ENCODE peak calls at places on chromosomes 4 and X, in four cellular contexts. I, T, R and H are unnamed samples.

GRCh38 chr4:81116571-81116970 is 86.1 kb downstream of the BMP3 start:
- DNase-seq in I (no peak), T (no peak), R (no peak), H (no peak)

GRCh38 chr4:156775803-156776202 is 195.8 kb downstream of the PDGFC start:
- DNase-seq in I (no peak), T (no peak), R (no peak), H (no peak)

GRCh38 chrX:45070116-45071007 is 130.3 kb downstream of the DIPK2B start:
- DNase-seq in I (peak), T (no peak), R (no peak), H (no peak)

GRCh38 chrX:34426334-34426733 is 230.8 kb downstream of the TMEM47 start:
- DNase-seq in I (peak), T (no peak), R (no peak), H (no peak)

GRCh38 chrX:40531056-40531826 is 49.5 kb upstream of the ATP6AP2 start:
- DNase-seq in I (no peak), T (no peak), R (no peak), H (no peak)

GRCh38 chr4:113325876-113326615 is 276.6 kb downstream of the ANK2 start:
- DNase-seq in I (no peak), T (no peak), R (no peak), H (no peak)

GRCh38 chrX:46918434-46918833 is 6.2 kb downstream of the JADE3 start:
- DNase-seq in I (no peak), T (no peak), R (no peak), H (no peak)

GRCh38 chrX:109856974-109857373 is 123.9 kb upstream of the ACSL4 start:
- DNase-seq in I (no peak), T (no peak), R (no peak), H (no peak)

GRCh38 chr4:83358410-83358809 is 23.8 kb upstream of the HPSE start:
- DNase-seq in I (peak), T (no peak), R (no peak), H (peak)

GRCh38 chr4:10529891-10530786 is 72.9 kb upstream of the ZNF518B start:
- DNase-seq in I (peak), T (no peak), R (no peak), H (no peak)

GRCh38 chr4:8392591-8393190 is 47.8 kb downstream of the ACOX3 start:
- DNase-seq in I (no peak), T (no peak), R (no peak), H (peak)

GRCh38 chr4:8169763-8170162 is 11.2 kb upstream of the ABLIM2 start:
- DNase-seq in I (no peak), T (no peak), R (no peak), H (no peak)

GRCh38 chrX:120753413-120754251 is 122.0 kb downstream of the CT47B1 start:
- DNase-seq in I (no peak), T (no peak), R (no peak), H (no peak)

GRCh38 chr4:13483142-13484044 is 747 bp downstream of the RAB28 start:
- DNase-seq in I (peak), T (peak), R (peak), H (peak)

GRCh38 chr4:80154547-80154933 is 42.8 kb upstream of the PRDM8 start:
- DNase-seq in I (no peak), T (no peak), R (no peak), H (peak)

GRCh38 chr4:97836662-97837061 is 306.6 kb downstream of the STPG2 start:
- DNase-seq in I (no peak), T (no peak), R (no peak), H (no peak)

GRCh38 chr4:65665951-65666523 is 4.3 kb downstream of the EPHA5 start:
- DNase-seq in I (no peak), T (no peak), R (no peak), H (no peak)

GRCh38 chr4:113563691-113564378 is 197.7 kb downstream of the CAMK2D start:
- DNase-seq in I (no peak), T (no peak), R (no peak), H (no peak)

GRCh38 chr4:72109959-72110497 is 78.2 kb downstream of the NPFFR2 start:
- DNase-seq in I (no peak), T (no peak), R (no peak), H (no peak)

GRCh38 chr4:112007361-112007760 is 137.9 kb upstream of the FAM241A start:
- DNase-seq in I (no peak), T (no peak), R (no peak), H (no peak)

GRCh38 chrX:16188687-16189086 is 21.4 kb downstream of the MAGEB17 start:
- DNase-seq in I (no peak), T (no peak), R (no peak), H (no peak)

GRCh38 chr4:1178300-1179088 is 6.1 kb upstream of the SPON2 start:
- DNase-seq in I (no peak), T (no peak), R (no peak), H (no peak)

GRCh38 chrX:138929905-138930304 is 218.4 kb upstream of the FGF13 start:
- DNase-seq in I (no peak), T (no peak), R (no peak), H (no peak)

GRCh38 chr4:108366716-108367115 is 198.0 kb upstream of the LEF1 start:
- DNase-seq in I (no peak), T (no peak), R (no peak), H (peak)

GRCh38 chr4:110163327-110164070 is 34.9 kb downstream of the ELOVL6 start:
- DNase-seq in I (peak), T (no peak), R (no peak), H (peak)

GRCh38 chr4:77922158-77923094 is 59.8 kb downstream of the MRPL1 start:
- DNase-seq in I (no peak), T (no peak), R (no peak), H (no peak)

GRCh38 chr4:78441786-78442185 is 109.8 kb upstream of the ANXA3 start:
- DNase-seq in I (no peak), T (no peak), R (no peak), H (no peak)

GRCh38 chrX:71195959-71196727 is 26.9 kb upstream of the GJB1 start:
- DNase-seq in I (no peak), T (no peak), R (no peak), H (no peak)

GRCh38 chrX:15413101-15413500 is 28.9 kb upstream of the VEGFD start:
- DNase-seq in I (no peak), T (no peak), R (no peak), H (no peak)

GRCh38 chr4:146407669-146408084 is 114.1 kb downstream of the SLC10A7 start:
- DNase-seq in I (peak), T (no peak), R (no peak), H (no peak)

GRCh38 chr4:156168288-156168687 is 214.6 kb upstream of the CTSO start:
- DNase-seq in I (no peak), T (no peak), R (no peak), H (no peak)

GRCh38 chr4:153560918-153561317 is 94.8 kb downstream of the TMEM131L start:
- DNase-seq in I (no peak), T (no peak), R (no peak), H (no peak)

GRCh38 chrX:65697915-65698796 is 30.7 kb downstream of the MSN start:
- DNase-seq in I (no peak), T (peak), R (peak), H (no peak)

GRCh38 chr4:118082182-118082581 is 47.9 kb downstream of the NDST3 start:
- DNase-seq in I (no peak), T (no peak), R (no peak), H (no peak)